ENCODE peak calls at places on chromosomes 5 and 9, in four cellular contexts. F is endothelial cell, T is B cell, Q is progenitor cell of endocrine pancreas. Z is an unnamed sample.

GRCh38 chr9:95623614-95624013 is 106.8 kb upstream of the PTCH1 start:
- DNase-seq in F (no peak), T (no peak), Q (no peak), Z (no peak)

GRCh38 chr9:128123451-128124080 is 4.0 kb downstream of the PTGES2 start:
- DNase-seq in F (no peak), T (no peak), Q (no peak), Z (no peak)

GRCh38 chr5:106163233-106163632 is 1507.5 kb downstream of the EFNA5 start:
- DNase-seq in F (no peak), T (no peak), Q (no peak), Z (no peak)

GRCh38 chr5:138032028-138032571 is 779 bp downstream of the FAM13B start:
- DNase-seq in F (no peak), T (peak), Q (no peak), Z (peak)

GRCh38 chr9:26723486-26723885 is 169.1 kb downstream of the CAAP1 start:
- DNase-seq in F (peak), T (no peak), Q (peak), Z (no peak)

GRCh38 chr9:133140174-133140505 is 19.1 kb upstream of the RALGDS start:
- DNase-seq in F (no peak), T (no peak), Q (no peak), Z (no peak)

GRCh38 chr9:119634036-119634435 is 264.8 kb upstream of the BRINP1 start:
- DNase-seq in F (no peak), T (no peak), Q (no peak), Z (no peak)

GRCh38 chr5:158958048-158958994 is 141.4 kb downstream of the EBF1 start:
- DNase-seq in F (no peak), T (peak), Q (no peak), Z (no peak)

GRCh38 chr5:58940446-58940845 is 357.6 kb downstream of the RAB3C start:
- DNase-seq in F (no peak), T (no peak), Q (no peak), Z (no peak)

GRCh38 chr9:3824589-3824988 is 298.8 kb upstream of the RFX3 start:
- DNase-seq in F (no peak), T (no peak), Q (no peak), Z (no peak)

GRCh38 chr5:68994645-68995044 is 99.2 kb upstream of the SLC30A5 start:
- DNase-seq in F (no peak), T (no peak), Q (no peak), Z (no peak)

GRCh38 chr9:96871176-96871575 is 16.9 kb upstream of the ZNF782 start:
- DNase-seq in F (no peak), T (no peak), Q (no peak), Z (no peak)

GRCh38 chr5:34008721-34009120 is 871 bp upstream of the AMACR start:
- DNase-seq in F (no peak), T (no peak), Q (no peak), Z (no peak)

DNA sequence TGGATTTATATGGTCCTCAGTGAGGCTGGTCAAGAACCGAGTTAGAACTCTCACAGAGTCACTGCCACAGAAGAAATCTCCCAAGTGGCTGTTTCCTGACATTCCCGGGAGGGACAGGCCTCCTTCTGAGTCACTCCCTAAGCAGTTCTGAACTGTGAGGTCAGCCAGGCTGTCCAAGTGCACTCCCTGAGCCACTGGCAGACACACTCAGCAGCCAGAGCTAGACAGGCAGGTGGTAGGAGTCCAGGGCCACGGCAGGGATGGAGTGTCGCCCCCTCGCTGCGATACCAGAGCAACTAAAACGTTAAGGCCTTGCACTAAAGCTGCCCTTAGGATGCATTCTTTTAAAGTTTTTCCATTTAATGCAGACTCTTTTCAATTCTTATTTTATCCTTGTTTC is 3.4 kb downstream of the IL4 start:
- DNase-seq in F (peak), T (no peak), Q (no peak), Z (no peak)
- TF ChIP-seq CTCF in F (no peak), T (no peak), Q (peak), Z (no peak)

DNA sequence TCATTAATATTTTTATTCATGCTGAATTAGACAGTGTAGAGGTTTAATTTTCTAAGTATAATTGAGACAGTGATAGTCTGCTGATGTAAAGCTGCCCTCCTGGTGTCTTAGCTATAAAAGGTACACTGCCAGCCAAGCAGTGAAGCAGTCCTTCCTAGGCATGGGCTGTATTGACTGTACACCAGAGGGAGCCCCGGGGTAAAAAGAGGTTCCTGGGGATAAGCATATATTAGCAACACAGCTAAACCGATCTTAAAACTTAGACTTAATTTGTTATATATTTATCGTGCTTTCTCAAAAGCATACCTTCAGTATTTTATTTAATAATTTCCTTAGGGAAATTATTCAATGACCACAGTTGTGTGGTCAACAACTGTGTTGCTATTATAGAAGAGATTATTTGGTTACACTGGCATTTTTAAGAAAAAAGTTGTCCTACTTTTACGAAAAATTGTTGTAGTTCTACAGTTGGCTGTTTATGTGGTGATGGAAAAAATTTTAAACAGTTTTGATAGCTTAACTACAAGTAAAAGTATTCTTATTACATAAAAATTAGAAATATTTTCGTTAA is 68.8 kb downstream of the ELL2 start:
- DNase-seq in F (peak), T (no peak), Q (no peak), Z (no peak)
- TF ChIP-seq CTCF in F (peak), T (peak), Q (peak), Z (no peak)

DNA sequence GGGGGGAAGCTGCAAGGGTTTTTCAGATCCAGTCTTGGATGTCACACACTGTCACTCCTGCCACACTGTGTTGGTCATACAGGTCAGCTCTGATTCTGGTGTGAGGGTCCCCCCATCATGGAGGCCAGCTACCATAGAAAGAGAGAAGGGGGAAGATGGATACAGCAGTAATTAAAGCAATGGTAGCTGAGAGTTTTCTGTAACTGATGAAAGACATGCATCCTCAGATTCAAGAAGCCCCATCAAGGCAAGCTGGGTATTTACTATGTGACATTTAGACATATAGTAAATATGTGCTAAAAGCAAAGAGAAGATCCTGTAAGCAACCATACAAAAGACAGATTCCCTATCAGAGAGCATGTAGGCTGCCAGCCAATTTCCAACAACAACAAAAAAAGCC is 110.9 kb upstream of the COL5A1 start:
- DNase-seq in F (no peak), T (no peak), Q (no peak), Z (no peak)
- TF ChIP-seq CTCF in F (no peak), T (no peak), Q (no peak), Z (no peak)

DNA sequence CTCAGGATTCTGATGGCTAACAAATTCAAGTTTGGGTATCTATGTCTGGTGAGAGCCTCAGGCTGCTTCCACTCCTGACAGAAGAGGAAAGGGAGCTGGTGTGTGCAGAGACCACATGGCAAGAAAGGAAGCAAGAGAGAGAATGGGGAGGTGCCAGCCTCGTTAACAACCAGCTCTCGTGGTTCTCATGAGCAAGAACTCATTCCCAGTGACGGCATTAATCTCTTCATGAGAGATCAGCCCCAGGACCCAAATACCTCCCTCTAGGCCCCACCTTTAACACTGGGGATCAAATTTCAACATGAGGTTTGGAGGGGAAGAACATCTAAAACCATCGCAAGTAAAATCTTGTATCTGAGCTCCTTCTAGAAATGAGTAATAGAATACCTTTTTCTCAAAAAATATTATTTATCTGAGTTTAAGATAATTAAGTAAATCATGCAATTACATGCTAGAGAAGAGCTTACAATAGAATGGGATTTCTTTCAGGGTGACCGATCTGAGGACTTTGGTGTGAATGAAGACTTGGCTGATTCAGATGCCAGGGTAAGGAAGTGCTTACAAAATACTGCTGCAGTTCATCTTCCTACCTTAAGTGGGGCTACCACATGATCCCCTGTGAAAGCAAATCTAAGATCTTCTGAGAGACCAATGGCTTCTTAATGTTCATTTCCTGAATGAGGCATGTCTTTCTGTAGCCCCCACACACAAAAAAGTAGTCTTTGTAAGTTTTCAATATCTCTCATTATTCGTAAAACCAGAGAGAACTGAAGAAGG is 11.5 kb downstream of the ANXA1 start:
- DNase-seq in F (no peak), T (no peak), Q (no peak), Z (no peak)
- TF ChIP-seq CTCF in F (no peak), T (no peak), Q (peak), Z (no peak)

DNA sequence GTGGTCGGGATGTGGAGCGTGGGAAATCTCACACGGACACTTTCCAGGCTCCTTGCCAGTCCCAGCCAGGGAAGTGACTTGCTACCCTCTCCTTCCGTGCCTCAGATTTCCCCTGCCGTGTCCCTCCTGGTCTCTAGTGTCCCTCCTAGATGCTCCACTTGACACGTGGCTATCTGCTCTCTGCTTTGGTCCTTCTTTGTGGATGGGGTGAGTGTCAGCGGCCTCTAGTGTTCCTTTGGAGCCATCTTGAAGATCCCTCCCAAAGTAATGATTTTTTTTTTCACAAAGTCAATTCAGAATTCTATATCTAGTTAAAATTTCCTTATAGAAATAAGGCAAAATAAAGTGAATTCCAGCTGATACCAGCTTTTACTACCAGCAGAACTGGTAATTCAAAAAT is 117.7 kb downstream of the MRPL36 start:
- DNase-seq in F (no peak), T (no peak), Q (no peak), Z (no peak)
- TF ChIP-seq CTCF in F (no peak), T (no peak), Q (no peak), Z (no peak)

GRCh38 chr9:112848316-112849151 is 42.1 kb downstream of the SLC46A2 start:
- DNase-seq in F (no peak), T (no peak), Q (no peak), Z (no peak)
- TF ChIP-seq CTCF in F (no peak), T (no peak), Q (no peak), Z (no peak)